ENCODE peak calls at places on chromosomes 12 and 14, in eight cellular contexts. One of them, this sample, is unnamed.

GRCh38 chr12:129966086-129966640 is 62.3 kb upstream of the TMEM132D start:
- DNase-seq in Panc1: no peak
- DNase-seq in HepG2: no peak
- DNase-seq in A549: no peak
- DNase-seq in HCT116: no peak
- DNase-seq in SK-N-SH: no peak
- DNase-seq in K562: no peak
- DNase-seq in GM12878: no peak
- DNase-seq in this sample: no peak

GRCh38 chr12:25723286-25723685 is 170.2 kb upstream of the LMNTD1 start:
- DNase-seq in Panc1: no peak
- DNase-seq in HepG2: no peak
- DNase-seq in A549: no peak
- DNase-seq in HCT116: no peak
- DNase-seq in SK-N-SH: no peak
- DNase-seq in K562: no peak
- DNase-seq in GM12878: no peak
- DNase-seq in this sample: no peak

GRCh38 chr12:125381373-125381772 is 316.1 kb downstream of the AACS start:
- DNase-seq in Panc1: no peak
- DNase-seq in HepG2: no peak
- DNase-seq in A549: no peak
- DNase-seq in HCT116: no peak
- DNase-seq in SK-N-SH: no peak
- DNase-seq in K562: no peak
- DNase-seq in GM12878: no peak
- DNase-seq in this sample: no peak

GRCh38 chr12:131482199-131482598 is 228.7 kb upstream of the SFSWAP start:
- DNase-seq in Panc1: no peak
- DNase-seq in HepG2: no peak
- DNase-seq in A549: no peak
- DNase-seq in HCT116: no peak
- DNase-seq in SK-N-SH: no peak
- DNase-seq in K562: no peak
- DNase-seq in GM12878: no peak
- DNase-seq in this sample: no peak

GRCh38 chr14:30525833-30526232 is 33.1 kb upstream of the G2E3 start:
- DNase-seq in Panc1: no peak
- DNase-seq in HepG2: no peak
- DNase-seq in A549: no peak
- DNase-seq in HCT116: no peak
- DNase-seq in SK-N-SH: no peak
- DNase-seq in K562: no peak
- DNase-seq in GM12878: no peak
- DNase-seq in this sample: no peak

GRCh38 chr12:103140217-103140616 is 182.7 kb downstream of the ASCL1 start:
- DNase-seq in Panc1: no peak
- DNase-seq in HepG2: no peak
- DNase-seq in A549: no peak
- DNase-seq in HCT116: no peak
- DNase-seq in SK-N-SH: no peak
- DNase-seq in K562: no peak
- DNase-seq in GM12878: no peak
- DNase-seq in this sample: no peak

GRCh38 chr12:44317651-44318126 is 481.8 kb downstream of the TMEM117 start:
- DNase-seq in Panc1: peak
- DNase-seq in HepG2: peak
- DNase-seq in A549: no peak
- DNase-seq in HCT116: peak
- DNase-seq in SK-N-SH: peak
- DNase-seq in K562: no peak
- DNase-seq in GM12878: no peak
- DNase-seq in this sample: peak

GRCh38 chr12:3138896-3139590 is 61.9 kb downstream of the TSPAN9 start:
- DNase-seq in Panc1: no peak
- DNase-seq in HepG2: no peak
- DNase-seq in A549: no peak
- DNase-seq in HCT116: no peak
- DNase-seq in SK-N-SH: no peak
- DNase-seq in K562: no peak
- DNase-seq in GM12878: no peak
- DNase-seq in this sample: no peak

GRCh38 chr14:89351364-89351957 is 65.6 kb downstream of the FOXN3 start:
- DNase-seq in Panc1: no peak
- DNase-seq in HepG2: peak
- DNase-seq in A549: no peak
- DNase-seq in HCT116: no peak
- DNase-seq in SK-N-SH: no peak
- DNase-seq in K562: no peak
- DNase-seq in GM12878: peak
- DNase-seq in this sample: peak

GRCh38 chr12:93638954-93639353 is 38.2 kb upstream of the CRADD start:
- DNase-seq in Panc1: no peak
- DNase-seq in HepG2: no peak
- DNase-seq in A549: no peak
- DNase-seq in HCT116: no peak
- DNase-seq in SK-N-SH: no peak
- DNase-seq in K562: no peak
- DNase-seq in GM12878: no peak
- DNase-seq in this sample: no peak

GRCh38 chr12:93813972-93814821 is 137.0 kb downstream of the CRADD start:
- DNase-seq in Panc1: no peak
- DNase-seq in HepG2: peak
- DNase-seq in A549: no peak
- DNase-seq in HCT116: no peak
- DNase-seq in SK-N-SH: no peak
- DNase-seq in K562: peak
- DNase-seq in GM12878: no peak
- DNase-seq in this sample: no peak

GRCh38 chr12:123115409-123116111 is 35.3 kb downstream of the PITPNM2 start:
- DNase-seq in Panc1: no peak
- DNase-seq in HepG2: no peak
- DNase-seq in A549: no peak
- DNase-seq in HCT116: no peak
- DNase-seq in SK-N-SH: no peak
- DNase-seq in K562: no peak
- DNase-seq in GM12878: peak
- DNase-seq in this sample: no peak

GRCh38 chr12:78914859-78915331 is 50.3 kb downstream of the SYT1 start:
- DNase-seq in Panc1: no peak
- DNase-seq in HepG2: no peak
- DNase-seq in A549: no peak
- DNase-seq in HCT116: peak
- DNase-seq in SK-N-SH: no peak
- DNase-seq in K562: no peak
- DNase-seq in GM12878: no peak
- DNase-seq in this sample: no peak

GRCh38 chr12:131418884-131419283 is 292.0 kb upstream of the SFSWAP start:
- DNase-seq in Panc1: no peak
- DNase-seq in HepG2: no peak
- DNase-seq in A549: no peak
- DNase-seq in HCT116: no peak
- DNase-seq in SK-N-SH: no peak
- DNase-seq in K562: no peak
- DNase-seq in GM12878: no peak
- DNase-seq in this sample: no peak

GRCh38 chr12:79763748-79764452 is 73.1 kb upstream of the PAWR start:
- DNase-seq in Panc1: no peak
- DNase-seq in HepG2: no peak
- DNase-seq in A549: no peak
- DNase-seq in HCT116: no peak
- DNase-seq in SK-N-SH: no peak
- DNase-seq in K562: no peak
- DNase-seq in GM12878: no peak
- DNase-seq in this sample: no peak

GRCh38 chr12:94100990-94101901 is 47.1 kb upstream of the PLXNC1 start:
- DNase-seq in Panc1: peak
- DNase-seq in HepG2: peak
- DNase-seq in A549: peak
- DNase-seq in HCT116: peak
- DNase-seq in SK-N-SH: peak
- DNase-seq in K562: peak
- DNase-seq in GM12878: no peak
- DNase-seq in this sample: peak

GRCh38 chr12:13816394-13816793 is 165.0 kb downstream of the GRIN2B start:
- DNase-seq in Panc1: no peak
- DNase-seq in HepG2: no peak
- DNase-seq in A549: no peak
- DNase-seq in HCT116: no peak
- DNase-seq in SK-N-SH: no peak
- DNase-seq in K562: no peak
- DNase-seq in GM12878: no peak
- DNase-seq in this sample: no peak

GRCh38 chr14:62819931-62820330 is 225.3 kb downstream of the KCNH5 start:
- DNase-seq in Panc1: no peak
- DNase-seq in HepG2: no peak
- DNase-seq in A549: no peak
- DNase-seq in HCT116: no peak
- DNase-seq in SK-N-SH: no peak
- DNase-seq in K562: no peak
- DNase-seq in GM12878: no peak
- DNase-seq in this sample: no peak

GRCh38 chr12:103986823-103987222 is 21.2 kb downstream of the TDG start:
- DNase-seq in Panc1: no peak
- DNase-seq in HepG2: no peak
- DNase-seq in A549: no peak
- DNase-seq in HCT116: no peak
- DNase-seq in SK-N-SH: no peak
- DNase-seq in K562: no peak
- DNase-seq in GM12878: no peak
- DNase-seq in this sample: no peak

GRCh38 chr12:124294686-124295315 is at the start of gene RFLNA:
- DNase-seq in Panc1: no peak
- DNase-seq in HepG2: no peak
- DNase-seq in A549: no peak
- DNase-seq in HCT116: no peak
- DNase-seq in SK-N-SH: peak
- DNase-seq in K562: no peak
- DNase-seq in GM12878: no peak
- DNase-seq in this sample: no peak
- TF ChIP-seq REST in Panc1: no peak
- TF ChIP-seq REST in HepG2: no peak
- TF ChIP-seq REST in A549: no peak
- TF ChIP-seq REST in HCT116: no peak
- TF ChIP-seq REST in SK-N-SH: no peak
- TF ChIP-seq REST in K562: no peak
- TF ChIP-seq REST in GM12878: no peak
- TF ChIP-seq REST in this sample: no peak

DNA sequence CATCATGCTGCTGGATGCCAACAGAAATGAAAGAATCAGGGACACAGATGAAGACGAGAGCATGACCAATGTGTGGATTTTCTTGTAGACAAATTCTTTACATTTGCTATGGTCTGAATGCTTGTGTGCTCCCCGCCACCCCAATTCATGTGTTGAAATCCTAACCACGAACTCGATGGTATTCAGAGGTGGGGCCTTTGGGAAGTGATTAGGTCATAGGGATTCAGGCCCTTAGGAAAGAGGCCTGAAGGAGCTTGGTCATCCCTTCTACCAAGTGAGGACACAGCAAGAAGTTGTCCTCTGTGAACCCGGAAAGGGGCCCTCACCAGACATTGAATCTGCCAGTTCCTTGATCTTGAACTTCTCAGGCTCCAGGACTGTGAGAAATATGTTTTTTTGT is 54.6 kb downstream of the C12orf75 start:
- DNase-seq in Panc1: no peak
- DNase-seq in HepG2: no peak
- DNase-seq in A549: no peak
- DNase-seq in HCT116: no peak
- DNase-seq in SK-N-SH: no peak
- DNase-seq in K562: no peak
- DNase-seq in GM12878: no peak
- DNase-seq in this sample: no peak
- TF ChIP-seq REST in Panc1: no peak
- TF ChIP-seq REST in HepG2: no peak
- TF ChIP-seq REST in A549: no peak
- TF ChIP-seq REST in HCT116: no peak
- TF ChIP-seq REST in SK-N-SH: no peak
- TF ChIP-seq REST in K562: no peak
- TF ChIP-seq REST in GM12878: no peak
- TF ChIP-seq REST in this sample: no peak

DNA sequence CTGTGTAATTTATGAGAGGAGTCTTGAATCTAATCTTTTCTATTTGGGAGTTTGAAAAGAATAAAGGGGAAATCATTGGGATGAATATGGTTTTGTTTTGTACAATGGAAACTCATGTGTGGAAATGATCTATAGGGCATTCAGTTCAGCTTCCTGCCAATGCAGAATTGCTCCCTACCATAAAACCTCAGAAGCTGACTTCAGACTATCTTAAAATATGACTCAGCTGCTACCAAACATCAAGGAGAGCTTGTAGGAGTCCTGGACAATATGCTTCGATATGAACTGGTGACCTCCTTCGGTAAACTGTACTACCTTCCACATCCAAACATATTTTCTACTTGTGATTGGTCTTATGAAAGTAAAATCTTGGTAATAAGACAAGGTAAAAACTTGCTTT is 160.6 kb downstream of the CAPZA3 start:
- DNase-seq in Panc1: no peak
- DNase-seq in HepG2: no peak
- DNase-seq in A549: no peak
- DNase-seq in HCT116: no peak
- DNase-seq in SK-N-SH: no peak
- DNase-seq in K562: no peak
- DNase-seq in GM12878: no peak
- DNase-seq in this sample: no peak
- TF ChIP-seq REST in Panc1: no peak
- TF ChIP-seq REST in HepG2: no peak
- TF ChIP-seq REST in A549: no peak
- TF ChIP-seq REST in HCT116: no peak
- TF ChIP-seq REST in SK-N-SH: no peak
- TF ChIP-seq REST in K562: no peak
- TF ChIP-seq REST in GM12878: no peak
- TF ChIP-seq REST in this sample: no peak

GRCh38 chr12:121217066-121217465 is 7.1 kb downstream of the P2RX4 start:
- DNase-seq in Panc1: no peak
- DNase-seq in HepG2: peak
- DNase-seq in A549: no peak
- DNase-seq in HCT116: no peak
- DNase-seq in SK-N-SH: no peak
- DNase-seq in K562: no peak
- DNase-seq in GM12878: no peak
- DNase-seq in this sample: no peak

GRCh38 chr12:121212875-121213274 is 2.9 kb downstream of the P2RX4 start:
- DNase-seq in Panc1: no peak
- DNase-seq in HepG2: no peak
- DNase-seq in A549: no peak
- DNase-seq in HCT116: no peak
- DNase-seq in SK-N-SH: no peak
- DNase-seq in K562: no peak
- DNase-seq in GM12878: no peak
- DNase-seq in this sample: no peak

GRCh38 chr12:121214171-121214777 is 4.3 kb downstream of the P2RX4 start:
- DNase-seq in Panc1: no peak
- DNase-seq in HepG2: no peak
- DNase-seq in A549: no peak
- DNase-seq in HCT116: no peak
- DNase-seq in SK-N-SH: no peak
- DNase-seq in K562: no peak
- DNase-seq in GM12878: no peak
- DNase-seq in this sample: peak

GRCh38 chr12:121216102-121216501 is 6.2 kb downstream of the P2RX4 start:
- DNase-seq in Panc1: no peak
- DNase-seq in HepG2: no peak
- DNase-seq in A549: no peak
- DNase-seq in HCT116: no peak
- DNase-seq in SK-N-SH: no peak
- DNase-seq in K562: no peak
- DNase-seq in GM12878: no peak
- DNase-seq in this sample: no peak

GRCh38 chr12:121214855-121215745 is 5.2 kb downstream of the P2RX4 start:
- DNase-seq in Panc1: peak
- DNase-seq in HepG2: peak
- DNase-seq in A549: peak
- DNase-seq in HCT116: peak
- DNase-seq in SK-N-SH: no peak
- DNase-seq in K562: peak
- DNase-seq in GM12878: no peak
- DNase-seq in this sample: no peak
- TF ChIP-seq REST in Panc1: no peak
- TF ChIP-seq REST in HepG2: no peak
- TF ChIP-seq REST in A549: no peak
- TF ChIP-seq REST in HCT116: no peak
- TF ChIP-seq REST in SK-N-SH: no peak
- TF ChIP-seq REST in K562: no peak
- TF ChIP-seq REST in GM12878: no peak
- TF ChIP-seq REST in this sample: no peak

This sample was measured in HL-60.